ENCODE peak calls at places on chromosomes 12 and 14, in four cellular contexts. One of them, this sample, is unnamed.
A peak's percentile ranks its signal among the peaks of the same experiment; 100 is the strongest.

GRCh38 chr12:124443929-124444712 is 123.3 kb downstream of the NCOR2 start:
- DNase-seq in neural progenitor cell: no peak
- DNase-seq in tibial nerve: no peak
- DNase-seq in GM12878: no peak
- DNase-seq in this sample: no peak

GRCh38 chr12:5222011-5222461 is 178.4 kb downstream of the KCNA5 start:
- DNase-seq in neural progenitor cell: peak; percentile 80
- DNase-seq in GM12878: no peak
- DNase-seq in tibial nerve: no peak
- DNase-seq in this sample: no peak

GRCh38 chr12:125272252-125272980 is 207.2 kb downstream of the AACS start:
- DNase-seq in tibial nerve: no peak
- DNase-seq in GM12878: no peak
- DNase-seq in neural progenitor cell: peak; percentile 31
- DNase-seq in this sample: no peak

GRCh38 chr12:118010903-118011302 is 5.6 kb upstream of the RFC5 start:
- DNase-seq in GM12878: no peak
- DNase-seq in neural progenitor cell: no peak
- DNase-seq in tibial nerve: no peak
- DNase-seq in this sample: no peak

GRCh38 chr12:104710940-104711725 is 247.0 kb downstream of the SLC41A2 start:
- DNase-seq in neural progenitor cell: no peak
- DNase-seq in tibial nerve: peak; percentile 34
- DNase-seq in GM12878: no peak
- DNase-seq in this sample: no peak

GRCh38 chr14:102508410-102508773 is 1.2 kb downstream of the ANKRD9 start:
- DNase-seq in GM12878: no peak
- DNase-seq in tibial nerve: no peak
- DNase-seq in neural progenitor cell: no peak
- DNase-seq in this sample: peak; percentile 80

GRCh38 chr14:60249321-60250251 is 565 bp downstream of the PPM1A start:
- DNase-seq in GM12878: no peak
- DNase-seq in tibial nerve: peak; percentile 24
- DNase-seq in neural progenitor cell: peak; percentile 95
- DNase-seq in this sample: peak; percentile 69

GRCh38 chr12:127998936-127999467 is 268.0 kb upstream of the TMEM132C start:
- DNase-seq in neural progenitor cell: no peak
- DNase-seq in tibial nerve: no peak
- DNase-seq in GM12878: no peak
- DNase-seq in this sample: no peak

GRCh38 chr14:36662543-36663403 is 1.1 kb downstream of the PAX9 start:
- DNase-seq in GM12878: no peak
- DNase-seq in neural progenitor cell: peak; percentile 73
- DNase-seq in tibial nerve: no peak
- DNase-seq in this sample: no peak

GRCh38 chr12:97229036-97229435 is 233.6 kb upstream of the RMST start:
- DNase-seq in neural progenitor cell: no peak
- DNase-seq in GM12878: no peak
- DNase-seq in tibial nerve: no peak
- DNase-seq in this sample: no peak

GRCh38 chr12:19209636-19210035 is 80.1 kb downstream of the PLEKHA5 start:
- DNase-seq in GM12878: no peak
- DNase-seq in neural progenitor cell: no peak
- DNase-seq in tibial nerve: no peak
- DNase-seq in this sample: no peak

GRCh38 chr12:69007858-69008314 is 74.9 kb upstream of the CPM start:
- DNase-seq in GM12878: no peak
- DNase-seq in neural progenitor cell: peak; percentile 57
- DNase-seq in tibial nerve: no peak
- DNase-seq in this sample: no peak

GRCh38 chr12:89059061-89059460 is 293.2 kb downstream of the DUSP6 start:
- DNase-seq in tibial nerve: no peak
- DNase-seq in GM12878: no peak
- DNase-seq in neural progenitor cell: no peak
- DNase-seq in this sample: no peak

GRCh38 chr14:103692871-103693270 is 22.4 kb downstream of the XRCC3 start:
- DNase-seq in neural progenitor cell: no peak
- DNase-seq in GM12878: no peak
- DNase-seq in tibial nerve: no peak
- DNase-seq in this sample: no peak
- H3K36me3 ChIP-seq in neural progenitor cell: no peaks in the 10 kb centered on the region
- H3K36me3 ChIP-seq in GM12878: peaks cover 17% of the 10 kb centered on the region
- H3K36me3 ChIP-seq in tibial nerve: peaks cover 65% of the 10 kb centered on the region
- H3K36me3 ChIP-seq in this sample: peaks cover 45% of the 10 kb centered on the region

GRCh38 chr12:65175385-65175784 is 6.0 kb downstream of the LEMD3 start:
- DNase-seq in GM12878: no peak
- DNase-seq in neural progenitor cell: no peak
- DNase-seq in tibial nerve: no peak
- DNase-seq in this sample: no peak
- H3K4me1 ChIP-seq in GM12878: no peaks in the 10 kb centered on the region
- H3K4me1 ChIP-seq in neural progenitor cell: no peaks in the 10 kb centered on the region
- H3K4me1 ChIP-seq in tibial nerve: peaks cover 30% of the 10 kb centered on the region
- H3K4me1 ChIP-seq in this sample: peaks cover 52% of the 10 kb centered on the region

DNA sequence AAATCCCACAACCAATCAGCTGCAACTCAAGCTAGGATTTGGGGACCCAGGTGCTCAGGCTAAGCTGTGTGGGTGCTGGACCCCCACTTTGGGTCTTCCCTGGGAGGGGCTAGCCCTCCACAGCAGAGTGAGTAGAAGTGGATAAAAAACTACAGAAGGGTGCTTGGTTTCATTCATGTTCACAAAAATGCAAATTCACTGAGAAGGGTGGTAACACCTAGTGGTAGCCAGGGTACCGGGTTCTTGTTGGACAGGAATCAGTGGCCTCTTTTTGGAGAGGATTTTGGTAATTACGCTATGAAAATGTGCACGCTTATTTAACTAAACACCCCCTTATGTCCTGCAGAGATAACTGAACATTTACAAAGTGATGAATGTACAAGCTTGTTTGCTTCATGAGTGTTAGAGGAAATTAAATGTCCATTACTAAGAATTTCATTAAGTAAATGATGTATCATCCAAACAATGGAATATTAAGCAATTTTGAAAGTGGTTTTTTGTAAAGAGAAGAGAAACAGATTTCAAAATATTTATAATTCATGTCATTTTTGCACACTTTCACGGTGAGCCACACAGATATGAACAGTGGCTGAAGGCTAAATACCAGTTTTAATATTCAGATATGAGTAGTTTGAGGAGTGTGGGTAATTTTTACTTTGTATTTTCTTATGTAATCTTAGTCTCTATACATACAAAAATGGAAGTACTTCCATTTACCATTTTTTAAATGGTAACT is 78.3 kb downstream of the DDX51 start:
- DNase-seq in tibial nerve: no peak
- DNase-seq in GM12878: no peak
- DNase-seq in neural progenitor cell: no peak
- DNase-seq in this sample: no peak
- H3K4me3 ChIP-seq in tibial nerve: no peak overlapping the region
- H3K4me3 ChIP-seq in GM12878: no peak overlapping the region
- H3K4me3 ChIP-seq in neural progenitor cell: no peak overlapping the region
- H3K4me3 ChIP-seq in this sample: no peak overlapping the region

DNA sequence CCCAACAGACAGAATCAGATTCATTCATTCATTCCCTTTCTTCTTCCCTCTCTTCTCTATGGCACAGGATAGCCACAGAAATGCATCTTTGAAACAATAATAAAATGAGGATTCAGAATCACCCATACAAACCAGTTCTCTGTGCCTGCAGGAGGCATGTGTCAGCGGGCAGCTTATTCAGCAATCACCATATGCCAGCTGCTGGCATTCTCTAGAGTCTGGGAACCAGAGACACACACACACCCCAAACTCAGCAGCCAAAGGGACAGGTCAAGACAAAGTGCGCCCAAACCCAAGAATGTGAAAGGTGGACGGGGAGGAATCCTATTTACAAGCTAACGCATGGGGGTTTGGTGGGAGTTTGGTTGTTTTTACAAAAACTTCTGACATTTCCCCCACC is 14.1 kb downstream of the ARF3 start:
- DNase-seq in GM12878: no peak
- DNase-seq in neural progenitor cell: no peak
- DNase-seq in tibial nerve: no peak
- DNase-seq in this sample: no peak
- H3K36me3 ChIP-seq in GM12878: peaks cover 23% of the 10 kb centered on the region
- H3K36me3 ChIP-seq in neural progenitor cell: no peaks in the 10 kb centered on the region
- H3K36me3 ChIP-seq in tibial nerve: peaks cover 32% of the 10 kb centered on the region
- H3K36me3 ChIP-seq in this sample: no peaks in the 10 kb centered on the region

GRCh38 chr12:50617657-50618056 is 112.9 kb downstream of the DIP2B start:
- DNase-seq in tibial nerve: no peak
- DNase-seq in GM12878: no peak
- DNase-seq in neural progenitor cell: no peak
- DNase-seq in this sample: no peak

GRCh38 chr12:50620975-50621360 is 116.2 kb downstream of the DIP2B start:
- DNase-seq in neural progenitor cell: no peak
- DNase-seq in GM12878: no peak
- DNase-seq in tibial nerve: no peak
- DNase-seq in this sample: no peak

GRCh38 chr12:50618864-50619609 is 114.3 kb downstream of the DIP2B start:
- DNase-seq in GM12878: no peak
- DNase-seq in tibial nerve: no peak
- DNase-seq in neural progenitor cell: no peak
- DNase-seq in this sample: no peak

GRCh38 chr12:50620050-50620974 is 115.5 kb downstream of the DIP2B start:
- DNase-seq in neural progenitor cell: peak; percentile 55
- DNase-seq in tibial nerve: no peak
- DNase-seq in GM12878: no peak
- DNase-seq in this sample: no peak

GRCh38 chr12:50619610-50619958 is 114.8 kb downstream of the DIP2B start:
- DNase-seq in tibial nerve: no peak
- DNase-seq in GM12878: no peak
- DNase-seq in neural progenitor cell: no peak
- DNase-seq in this sample: no peak
- H3K4me1 ChIP-seq in tibial nerve: peaks cover 27% of the 10 kb centered on the region
- H3K4me1 ChIP-seq in GM12878: peaks cover 12% of the 10 kb centered on the region
- H3K4me1 ChIP-seq in neural progenitor cell: peaks cover 34% of the 10 kb centered on the region
- H3K4me1 ChIP-seq in this sample: peaks cover 35% of the 10 kb centered on the region

GRCh38 chr12:47107926-47108325 is 28.2 kb upstream of the AMIGO2 start:
- DNase-seq in tibial nerve: no peak
- DNase-seq in neural progenitor cell: no peak
- DNase-seq in GM12878: no peak
- DNase-seq in this sample: no peak

GRCh38 chr12:47105914-47106674 is 26.3 kb upstream of the AMIGO2 start:
- DNase-seq in tibial nerve: no peak
- DNase-seq in neural progenitor cell: no peak
- DNase-seq in GM12878: no peak
- DNase-seq in this sample: no peak

GRCh38 chr12:47110011-47110541 is 30.3 kb upstream of the AMIGO2 start:
- DNase-seq in tibial nerve: no peak
- DNase-seq in GM12878: no peak
- DNase-seq in neural progenitor cell: no peak
- DNase-seq in this sample: no peak

GRCh38 chr12:47110706-47111391 is 31.1 kb upstream of the AMIGO2 start:
- DNase-seq in tibial nerve: no peak
- DNase-seq in neural progenitor cell: no peak
- DNase-seq in GM12878: no peak
- DNase-seq in this sample: no peak

GRCh38 chr12:47107446-47107845 is 27.7 kb upstream of the AMIGO2 start:
- DNase-seq in tibial nerve: no peak
- DNase-seq in neural progenitor cell: no peak
- DNase-seq in GM12878: no peak
- DNase-seq in this sample: no peak
- H3K4me3 ChIP-seq in tibial nerve: no peak overlapping the region
- H3K4me3 ChIP-seq in neural progenitor cell: no peak overlapping the region
- H3K4me3 ChIP-seq in GM12878: no peak overlapping the region
- H3K4me3 ChIP-seq in this sample: no peak overlapping the region

GRCh38 chr12:15899282-15899870 is 11.8 kb upstream of the DERA start:
- DNase-seq in tibial nerve: no peak
- DNase-seq in GM12878: no peak
- DNase-seq in neural progenitor cell: peak; percentile 38
- DNase-seq in this sample: no peak
- H3K36me3 ChIP-seq in tibial nerve: peaks cover 74% of the 10 kb centered on the region
- H3K36me3 ChIP-seq in GM12878: peaks cover 25% of the 10 kb centered on the region
- H3K36me3 ChIP-seq in neural progenitor cell: peaks cover 45% of the 10 kb centered on the region
- H3K36me3 ChIP-seq in this sample: no peaks in the 10 kb centered on the region

DNA sequence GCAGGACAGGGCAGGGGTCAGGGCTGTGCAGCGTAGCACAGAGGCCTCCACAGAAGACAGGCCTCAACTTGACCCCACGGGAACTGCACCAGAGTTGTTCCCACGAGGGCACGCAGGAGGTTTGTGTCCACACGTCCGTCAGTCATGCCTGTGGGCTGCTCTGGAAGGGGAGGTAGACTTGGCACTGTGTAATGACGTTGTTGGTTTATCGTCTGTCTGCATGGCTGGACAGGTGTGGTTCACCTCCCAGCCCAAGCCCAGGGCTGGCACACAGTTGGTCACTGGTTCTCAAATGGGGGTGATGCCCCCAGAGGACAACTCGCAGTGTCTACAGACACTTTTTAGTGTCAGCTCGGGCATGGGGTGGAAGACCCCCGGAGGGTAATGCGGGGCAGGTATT is 45.8 kb downstream of the CCNK start:
- DNase-seq in GM12878: no peak
- DNase-seq in tibial nerve: no peak
- DNase-seq in neural progenitor cell: no peak
- DNase-seq in this sample: no peak
- H3K4me1 ChIP-seq in GM12878: no peaks in the 10 kb centered on the region
- H3K4me1 ChIP-seq in tibial nerve: peaks cover 12% of the 10 kb centered on the region
- H3K4me1 ChIP-seq in neural progenitor cell: peaks cover 64% of the 10 kb centered on the region
- H3K4me1 ChIP-seq in this sample: no peaks in the 10 kb centered on the region

DNA sequence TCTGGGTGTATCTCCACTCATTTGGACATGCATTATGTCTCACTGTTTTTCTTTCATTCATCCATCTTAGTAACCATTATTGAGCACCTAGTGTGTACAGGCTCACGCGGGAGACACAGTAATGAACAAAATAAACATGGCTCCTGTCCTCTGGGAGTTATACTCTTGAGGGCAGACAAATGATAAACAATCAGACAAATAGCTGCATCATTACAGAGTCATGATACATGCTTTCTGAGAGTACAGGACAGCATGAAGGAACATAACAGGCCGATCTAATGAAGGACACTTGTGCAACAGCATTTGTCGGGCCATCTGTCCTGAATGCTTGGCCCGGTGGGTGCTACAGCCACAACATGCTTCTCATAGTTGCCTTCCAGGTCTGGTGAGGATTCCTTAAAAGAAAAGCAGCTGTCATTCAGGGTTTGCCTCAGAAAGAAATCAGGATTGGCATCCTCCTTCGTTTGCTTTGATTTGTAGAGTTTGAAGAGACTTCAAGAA is 77.2 kb upstream of the EGLN3 start:
- DNase-seq in tibial nerve: no peak
- DNase-seq in GM12878: no peak
- DNase-seq in neural progenitor cell: no peak
- DNase-seq in this sample: no peak
- H3K4me3 ChIP-seq in tibial nerve: no peak overlapping the region
- H3K4me3 ChIP-seq in GM12878: no peak overlapping the region
- H3K4me3 ChIP-seq in neural progenitor cell: no peak overlapping the region
- H3K4me3 ChIP-seq in this sample: no peak overlapping the region

GRCh38 chr14:22875748-22876319 is 4.3 kb downstream of the LRP10 start:
- DNase-seq in neural progenitor cell: no peak
- DNase-seq in GM12878: no peak
- DNase-seq in tibial nerve: no peak
- DNase-seq in this sample: no peak
- H3K36me3 ChIP-seq in neural progenitor cell: no peaks in the 10 kb centered on the region
- H3K36me3 ChIP-seq in GM12878: peaks cover 30% of the 10 kb centered on the region
- H3K36me3 ChIP-seq in tibial nerve: peaks cover 71% of the 10 kb centered on the region
- H3K36me3 ChIP-seq in this sample: peaks cover 63% of the 10 kb centered on the region

This sample was measured in gastrocnemius medialis.